ENCODE peak calls at places on chromosomes 4 and X, in five cellular contexts. Q, K, P, V and L are unnamed samples.

GRCh38 chr4:7442609-7443140 is 7.9 kb upstream of the PSAPL1 start:
- DNase-seq in Q (no peak), K (no peak), P (no peak), V (no peak), L (no peak)

GRCh38 chr4:161546902-161547301 is 616.9 kb downstream of the FSTL5 start:
- DNase-seq in Q (no peak), K (peak), P (no peak), V (no peak), L (no peak)

GRCh38 chr4:140367738-140368137 is 5.7 kb upstream of the SCOC start:
- DNase-seq in Q (no peak), K (peak), P (no peak), V (no peak), L (no peak)

GRCh38 chr4:143351149-143351691 is 14.5 kb downstream of the GAB1 start:
- DNase-seq in Q (no peak), K (no peak), P (no peak), V (no peak), L (no peak)

GRCh38 chr4:77959566-77960338 is 97.1 kb downstream of the MRPL1 start:
- DNase-seq in Q (no peak), K (no peak), P (no peak), V (peak), L (peak)

GRCh38 chr4:154433543-154433942 is 58.1 kb downstream of the DCHS2 start:
- DNase-seq in Q (no peak), K (no peak), P (no peak), V (no peak), L (no peak)

GRCh38 chr4:141023051-141023450 is 110.2 kb downstream of the RNF150 start:
- DNase-seq in Q (no peak), K (no peak), P (no peak), V (no peak), L (no peak)

GRCh38 chr4:56742080-56742871 is 61.2 kb upstream of the HOPX start:
- DNase-seq in Q (no peak), K (no peak), P (no peak), V (no peak), L (no peak)

GRCh38 chr4:38949416-38950051 is 81.9 kb downstream of the FAM114A1 start:
- DNase-seq in Q (no peak), K (peak), P (peak), V (no peak), L (no peak)

GRCh38 chrX:34884693-34885277 is 57.8 kb upstream of the FAM47B start:
- DNase-seq in Q (no peak), K (peak), P (no peak), V (no peak), L (no peak)

GRCh38 chrX:31934842-31935241 is 863.0 kb upstream of the FTHL17 start:
- DNase-seq in Q (no peak), K (no peak), P (no peak), V (no peak), L (no peak)

GRCh38 chr4:186726440-186727148 is 2.9 kb upstream of the FAT1 start:
- DNase-seq in Q (no peak), K (peak), P (peak), V (peak), L (peak)